ENCODE peak calls at places on chromosomes 2 and 18, in five cellular contexts. I, G, A, U and M are unnamed samples.
A peak's percentile ranks its signal among the peaks of the same experiment; 100 is the strongest.

GRCh38 chr2:9745153-9745899 is 97.9 kb upstream of the TAF1B start:
- DNase-seq in I (no peak), G (peak; percentile 39), A (no peak), U (no peak), M (no peak)

GRCh38 chr2:172389685-172390339 is 37.6 kb upstream of the ITGA6 start:
- DNase-seq in I (no peak), G (no peak), A (no peak), U (no peak), M (no peak)

GRCh38 chr2:217166241-217166640 is 306.4 kb upstream of the TNP1 start:
- DNase-seq in I (no peak), G (peak; percentile 64), A (no peak), U (no peak), M (peak; percentile 27)

GRCh38 chr2:207487650-207488315 is 42.0 kb upstream of the CREB1 start:
- DNase-seq in I (no peak), G (peak; percentile 73), A (no peak), U (no peak), M (peak; percentile 82)

GRCh38 chr2:27667439-27667838 is 3.8 kb downstream of the SLC4A1AP start:
- DNase-seq in I (no peak), G (no peak), A (no peak), U (no peak), M (no peak)

GRCh38 chr2:108591163-108591562 is 56.9 kb downstream of the LIMS1 start:
- DNase-seq in I (no peak), G (no peak), A (no peak), U (no peak), M (no peak)

GRCh38 chr2:132582360-132582759 is 87.6 kb downstream of the LYPD1 start:
- DNase-seq in I (no peak), G (no peak), A (no peak), U (no peak), M (no peak)

GRCh38 chr2:79723830-79724229 is 211.0 kb downstream of the CTNNA2 start:
- DNase-seq in I (no peak), G (peak; percentile 60), A (no peak), U (no peak), M (no peak)

GRCh38 chr2:216188956-216189355 is 79.8 kb downstream of the XRCC5 start:
- DNase-seq in I (no peak), G (peak; percentile 82), A (no peak), U (no peak), M (peak; percentile 85)

GRCh38 chr2:142602418-142602989 is 275.0 kb upstream of the KYNU start:
- DNase-seq in I (no peak), G (no peak), A (no peak), U (no peak), M (no peak)

GRCh38 chr18:57505231-57505630 is 70.1 kb downstream of the ONECUT2 start:
- DNase-seq in I (no peak), G (no peak), A (no peak), U (no peak), M (no peak)

DNA sequence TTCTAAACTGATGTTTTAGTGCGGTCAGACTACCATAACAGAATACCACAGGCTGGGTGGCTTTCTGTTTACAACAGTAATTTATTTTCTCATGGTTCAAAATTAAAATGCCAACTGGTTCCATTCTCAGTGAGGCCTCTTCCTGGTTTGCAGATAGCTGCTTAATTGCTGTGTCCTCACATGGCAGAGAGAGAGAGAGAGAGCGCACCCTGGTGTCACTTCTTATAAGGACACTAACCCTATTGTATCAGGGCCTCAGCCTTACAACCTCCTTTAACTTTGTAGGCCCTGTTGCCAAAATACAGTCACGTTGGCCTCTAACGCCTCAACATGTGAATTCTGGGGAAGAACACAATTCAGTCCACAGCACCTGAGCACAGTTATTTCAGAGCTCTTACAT is 37.5 kb upstream of the ZNF385B start:
- DNase-seq in I (no peak), G (peak; percentile 34), A (no peak), U (no peak), M (peak; percentile 26)
- TF ChIP-seq CTCF in I (no peak), G (peak; percentile 42), A (no peak), U (no peak), M (peak; percentile 43)

GRCh38 chr18:8471373-8471772 is 137.9 kb upstream of the RAB12 start:
- DNase-seq in I (no peak), G (no peak), A (no peak), U (no peak), M (no peak)

GRCh38 chr18:8469793-8470192 is 139.4 kb upstream of the RAB12 start:
- DNase-seq in I (no peak), G (peak; percentile 31), A (no peak), U (no peak), M (peak; percentile 19)

GRCh38 chr18:8474661-8475060 is 134.6 kb upstream of the RAB12 start:
- DNase-seq in I (no peak), G (peak; percentile 8), A (no peak), U (no peak), M (peak; percentile 42)

DNA sequence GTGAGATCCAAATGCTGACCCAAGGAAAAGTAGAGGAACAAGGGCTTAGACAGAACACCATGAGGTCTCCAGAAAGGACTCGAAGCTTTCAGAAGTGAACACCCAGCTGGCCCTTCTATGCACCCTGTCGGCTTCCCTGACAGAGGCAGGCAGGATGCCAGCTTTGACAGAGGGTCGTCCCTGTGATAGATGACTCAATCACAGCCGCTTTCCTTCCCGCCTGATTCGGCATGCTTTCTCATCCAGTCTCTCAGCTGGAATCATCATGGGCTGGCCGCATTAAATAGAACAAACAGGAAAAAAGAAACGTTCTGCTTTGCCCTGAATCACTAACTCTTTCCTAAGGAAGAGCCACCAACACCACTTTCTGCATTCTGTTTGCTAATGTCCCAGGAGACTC is 140.3 kb upstream of the RAB12 start:
- DNase-seq in I (peak; percentile 31), G (no peak), A (peak; percentile 60), U (no peak), M (no peak)
- H3K36me3 ChIP-seq in I (no peaks in the 10 kb centered on the region), G (no peaks in the 10 kb centered on the region), A (no peaks in the 10 kb centered on the region), U (no peaks in the 10 kb centered on the region), M (no peaks in the 10 kb centered on the region)

GRCh38 chr2:20434588-20435294 is 12.1 kb upstream of the RHOB start:
- DNase-seq in I (no peak), G (peak; percentile 52), A (no peak), U (no peak), M (no peak)

GRCh38 chr2:20433946-20434553 is 12.8 kb upstream of the RHOB start:
- DNase-seq in I (no peak), G (no peak), A (no peak), U (no peak), M (no peak)

GRCh38 chr2:20433249-20433648 is 13.6 kb upstream of the RHOB start:
- DNase-seq in I (no peak), G (no peak), A (no peak), U (no peak), M (no peak)

GRCh38 chr2:20431772-20432171 is 15.1 kb upstream of the RHOB start:
- DNase-seq in I (no peak), G (no peak), A (no peak), U (no peak), M (no peak)

GRCh38 chr2:20432714-20433113 is 14.2 kb upstream of the RHOB start:
- DNase-seq in I (no peak), G (no peak), A (no peak), U (no peak), M (no peak)
- TF ChIP-seq CTCF in I (no peak), G (no peak), A (no peak), U (no peak), M (no peak)

GRCh38 chr2:205557873-205558272 is 124.4 kb upstream of the NRP2 start:
- DNase-seq in I (no peak), G (no peak), A (no peak), U (no peak), M (no peak)
- H3K36me3 ChIP-seq in I (no peaks in the 10 kb centered on the region), G (no peaks in the 10 kb centered on the region), A (no peaks in the 10 kb centered on the region), U (no peaks in the 10 kb centered on the region), M (no peaks in the 10 kb centered on the region)

GRCh38 chr18:42925036-42925435 is 190.4 kb downstream of the RIT2 start:
- DNase-seq in I (no peak), G (peak; percentile 32), A (no peak), U (no peak), M (no peak)

GRCh38 chr18:42915240-42915791 is 200.2 kb downstream of the RIT2 start:
- DNase-seq in I (no peak), G (no peak), A (no peak), U (no peak), M (no peak)

GRCh38 chr18:42922363-42922762 is 193.1 kb downstream of the RIT2 start:
- DNase-seq in I (no peak), G (no peak), A (no peak), U (no peak), M (no peak)

GRCh38 chr18:42920621-42921020 is 194.9 kb downstream of the RIT2 start:
- DNase-seq in I (no peak), G (no peak), A (no peak), U (no peak), M (no peak)

DNA sequence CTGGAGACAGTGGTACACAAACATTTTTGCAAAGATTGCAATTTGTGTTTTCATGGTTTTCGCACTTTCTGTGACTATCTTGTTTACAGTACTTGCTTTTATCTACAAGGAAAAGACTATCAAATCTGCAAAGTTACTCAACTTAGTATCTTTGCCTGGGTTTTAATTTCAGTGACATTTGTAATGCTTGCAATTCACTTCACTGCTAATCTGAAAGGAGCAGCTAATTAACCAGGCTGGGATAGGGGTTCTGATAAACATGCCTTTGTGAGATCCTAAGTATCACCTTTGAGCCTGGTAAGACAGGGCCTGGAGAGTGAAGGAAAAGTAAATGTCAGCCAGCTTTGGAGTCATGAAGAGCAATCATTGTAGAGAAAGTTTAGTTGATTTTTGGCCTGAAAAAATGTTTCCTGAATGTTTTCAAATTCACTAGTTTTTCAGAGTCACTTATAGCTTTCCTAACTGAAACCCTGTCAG is 194.2 kb downstream of the RIT2 start:
- DNase-seq in I (no peak), G (no peak), A (no peak), U (no peak), M (no peak)
- TF ChIP-seq CTCF in I (no peak), G (no peak), A (no peak), U (no peak), M (no peak)

GRCh38 chr18:62279561-62279960 is 45.5 kb upstream of the TNFRSF11A start:
- DNase-seq in I (no peak), G (no peak), A (no peak), U (no peak), M (no peak)
- H3K36me3 ChIP-seq in I (peaks cover 39% of the 10 kb centered on the region), G (no peaks in the 10 kb centered on the region), A (no peaks in the 10 kb centered on the region), U (peaks cover 22% of the 10 kb centered on the region), M (peaks cover 4% of the 10 kb centered on the region)

GRCh38 chr2:71604709-71605085 is 151.3 kb downstream of the DYSF start:
- DNase-seq in I (no peak), G (no peak), A (no peak), U (peak; percentile 33), M (no peak)

GRCh38 chr2:71602581-71602980 is 149.2 kb downstream of the DYSF start:
- DNase-seq in I (peak; percentile 9), G (no peak), A (peak; percentile 19), U (peak; percentile 60), M (no peak)

GRCh38 chr2:71605173-71605641 is 151.8 kb downstream of the DYSF start:
- DNase-seq in I (peak; percentile 9), G (no peak), A (peak; percentile 24), U (peak; percentile 33), M (no peak)

GRCh38 chr2:71603311-71603794 is 150.0 kb downstream of the DYSF start:
- DNase-seq in I (peak; percentile 34), G (no peak), A (peak; percentile 53), U (peak; percentile 68), M (no peak)

GRCh38 chr2:71603851-71604708 is 150.7 kb downstream of the DYSF start:
- DNase-seq in I (peak; percentile 10), G (no peak), A (peak; percentile 7), U (peak; percentile 64), M (no peak)
- TF ChIP-seq CTCF in I (no peak), G (no peak), A (no peak), U (no peak), M (no peak)